ENCODE peak calls at places on chromosome 12, in four cellular contexts. E is upper lobe of right lung, M is AG04450, Y is B cell. P is an unnamed sample.

GRCh38 chr12:80000831-80001230 is 65.9 kb upstream of the PPP1R12A start:
- DNase-seq in E (no peak), Y (no peak), M (no peak), P (no peak)

GRCh38 chr12:93279849-93280412 is 97.8 kb upstream of the NUDT4 start:
- DNase-seq in E (no peak), Y (no peak), M (no peak), P (no peak)

GRCh38 chr12:72493390-72493789 is 221.2 kb downstream of the TRHDE start:
- DNase-seq in Y (no peak), E (no peak), M (no peak), P (no peak)

GRCh38 chr12:47755655-47756562 is 2.8 kb downstream of the RAPGEF3 start:
- DNase-seq in E (no peak), Y (no peak), M (no peak), P (no peak)

GRCh38 chr12:70052931-70053497 is 190.2 kb upstream of the CNOT2 start:
- DNase-seq in M (no peak), Y (no peak), E (no peak), P (no peak)

GRCh38 chr12:67222302-67222701 is 46.9 kb upstream of the CAND1 start:
- DNase-seq in Y (no peak), M (no peak), E (no peak), P (no peak)

GRCh38 chr12:129381717-129382116 is 522.1 kb downstream of the TMEM132D start:
- DNase-seq in Y (no peak), M (no peak), E (no peak), P (no peak)

GRCh38 chr12:3493225-3494049 is 2.4 kb downstream of the PRMT8 start:
- DNase-seq in Y (no peak), M (no peak), E (no peak), P (no peak)

GRCh38 chr12:55972045-55972843 is 1.6 kb upstream of the RAB5B start:
- DNase-seq in M (no peak), E (no peak), Y (no peak), P (no peak)

DNA sequence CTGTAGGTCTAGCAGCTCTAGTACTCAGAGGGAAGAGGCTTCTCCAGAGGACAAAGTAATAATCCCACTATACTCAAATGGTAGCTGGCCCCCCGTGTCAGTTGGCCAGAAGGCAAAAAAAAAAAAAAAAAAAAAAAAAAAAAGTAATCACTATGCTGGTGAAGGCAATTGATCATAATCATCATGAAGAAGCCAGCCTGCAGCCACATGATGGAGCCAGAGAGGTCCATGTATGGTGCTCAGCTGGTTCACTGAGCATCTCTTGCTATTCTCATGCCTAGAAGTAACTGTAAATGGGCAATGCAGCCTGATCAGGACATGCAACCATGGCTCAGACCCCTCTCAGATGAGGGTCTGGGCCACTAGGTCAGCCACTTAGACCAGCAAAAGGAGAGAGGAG is 378.8 kb downstream of the MED13L start:
- DNase-seq in E (no peak), Y (no peak), M (no peak), P (no peak)
- TF ChIP-seq CTCF in E (no peak), Y (no peak), M (no peak), P (no peak)

GRCh38 chr12:34626363-34627157 is 604.3 kb downstream of the ALG10 start:
- DNase-seq in Y (no peak), E (no peak), M (no peak), P (no peak)

GRCh38 chr12:34625116-34625515 is 602.8 kb downstream of the ALG10 start:
- DNase-seq in Y (no peak), M (no peak), E (no peak), P (no peak)
- TF ChIP-seq CTCF in Y (no peak), M (no peak), E (peak), P (no peak)

GRCh38 chr12:49548822-49549648 is 10.2 kb downstream of the KCNH3 start:
- DNase-seq in Y (no peak), M (no peak), E (peak), P (no peak)
- TF ChIP-seq CTCF in Y (peak), M (peak), E (peak), P (no peak)

DNA sequence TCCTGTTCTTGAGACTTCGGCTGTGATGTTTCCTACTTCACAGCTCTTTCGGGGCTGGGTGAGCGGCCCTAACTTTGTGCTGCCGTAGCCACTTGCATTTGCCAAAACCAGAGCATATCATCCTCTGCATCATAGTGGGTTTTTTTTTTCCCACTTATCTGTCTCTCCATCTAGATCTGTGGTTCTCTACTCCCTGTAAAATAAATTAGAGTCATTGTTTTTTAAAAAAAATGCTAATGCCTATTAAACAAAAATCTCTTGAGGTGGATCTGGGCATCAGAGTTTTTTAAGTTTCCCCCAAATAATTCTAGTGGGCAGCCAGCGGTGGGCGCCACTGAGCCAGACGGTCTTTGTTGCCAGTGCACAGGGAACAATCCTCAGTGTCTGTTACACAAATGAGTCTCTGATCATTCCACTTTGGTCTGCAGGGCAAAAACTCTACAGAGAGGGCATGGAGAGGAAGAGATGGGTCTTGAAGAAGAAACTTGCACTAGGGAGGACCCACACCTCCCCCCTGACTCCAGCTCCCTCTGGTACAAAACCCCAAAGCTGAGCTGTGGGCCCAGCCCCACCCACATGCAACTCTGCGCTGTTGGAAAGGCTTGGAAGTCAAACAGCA is 62.4 kb upstream of the BCL2L14 start:
- DNase-seq in M (no peak), Y (no peak), E (no peak), P (no peak)
- TF ChIP-seq CTCF in M (peak), Y (peak), E (peak), P (no peak)

DNA sequence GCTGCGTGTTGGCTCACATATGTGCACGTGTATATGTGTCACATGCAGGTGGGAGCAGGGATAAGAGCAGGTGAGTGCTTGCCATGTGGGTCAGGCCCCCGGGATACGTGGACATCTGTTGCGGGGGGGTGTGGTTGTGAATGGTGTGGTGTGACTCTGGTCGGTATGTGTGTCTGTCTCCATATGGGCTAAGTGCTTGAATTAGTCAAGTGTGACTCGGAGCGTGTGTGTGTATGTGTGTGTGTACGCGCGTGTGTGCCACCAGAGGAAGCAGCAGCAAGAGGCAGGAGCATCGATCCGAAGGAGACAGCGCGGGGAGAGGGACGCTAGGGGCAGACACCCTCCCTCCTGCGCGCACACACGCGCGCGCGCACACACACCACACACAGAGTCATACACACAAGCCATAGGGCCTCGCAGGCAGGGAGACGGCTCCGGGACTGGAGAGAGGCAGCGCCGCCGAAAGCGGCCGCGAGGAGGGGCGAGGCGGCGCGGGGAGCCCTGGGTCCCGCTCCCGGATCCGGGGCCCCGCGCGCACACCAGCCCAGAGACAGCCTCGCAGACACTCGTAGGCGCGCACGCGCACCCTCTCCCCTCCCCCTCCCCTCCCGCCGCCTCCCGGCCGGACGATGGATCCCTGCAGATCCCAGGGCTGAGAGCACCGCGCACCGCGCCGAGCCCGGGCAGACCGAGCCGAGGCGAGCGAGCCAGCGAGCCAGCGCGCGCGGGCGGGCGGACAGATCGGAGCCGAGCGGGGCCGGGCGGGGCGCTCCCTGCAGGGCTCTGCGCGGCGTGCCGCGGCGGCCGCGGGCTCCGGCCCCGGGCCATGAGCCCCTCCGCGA is at the start of gene ASIC1:
- DNase-seq in Y (no peak), M (no peak), E (peak), P (peak)
- TF ChIP-seq CTCF in Y (no peak), M (peak), E (no peak), P (no peak)

GRCh38 chr12:53295070-53295890 is at the start of gene PFDN5:
- DNase-seq in M (peak), E (peak), Y (peak), P (peak)
- TF ChIP-seq CTCF in M (peak), E (peak), Y (no peak), P (no peak)

DNA sequence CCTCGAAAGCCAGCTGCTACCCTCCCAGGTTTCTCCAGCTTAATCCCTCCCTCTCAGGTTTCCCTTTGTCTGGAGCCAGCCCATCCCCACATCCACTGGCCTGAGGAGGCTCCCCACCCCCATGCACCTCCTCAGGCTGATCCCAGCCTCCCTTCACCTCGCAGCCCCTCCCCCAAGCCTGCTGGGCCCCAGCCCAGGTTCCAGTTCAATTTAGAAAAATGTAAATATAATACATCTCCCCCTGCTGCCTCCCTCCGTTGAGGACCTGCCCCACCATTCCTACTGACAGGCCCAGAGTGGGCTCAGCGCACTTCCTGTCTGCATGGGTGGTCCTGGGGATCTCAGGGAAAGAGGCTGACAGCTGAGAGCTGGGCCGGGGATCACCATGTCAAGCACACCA is 155.8 kb downstream of the NTF3 start:
- DNase-seq in M (no peak), Y (no peak), E (no peak), P (no peak)
- TF ChIP-seq CTCF in M (no peak), Y (no peak), E (no peak), P (no peak)

GRCh38 chr12:25970916-25971674 is 12.6 kb downstream of the RASSF8 start:
- DNase-seq in Y (no peak), M (no peak), E (no peak), P (no peak)

GRCh38 chr12:25975179-25975578 is 16.7 kb downstream of the RASSF8 start:
- DNase-seq in M (no peak), Y (no peak), E (no peak), P (no peak)

GRCh38 chr12:25972783-25973182 is 14.3 kb downstream of the RASSF8 start:
- DNase-seq in M (no peak), Y (no peak), E (no peak), P (no peak)

GRCh38 chr12:25970082-25970481 is 11.6 kb downstream of the RASSF8 start:
- DNase-seq in Y (no peak), M (no peak), E (no peak), P (no peak)

DNA sequence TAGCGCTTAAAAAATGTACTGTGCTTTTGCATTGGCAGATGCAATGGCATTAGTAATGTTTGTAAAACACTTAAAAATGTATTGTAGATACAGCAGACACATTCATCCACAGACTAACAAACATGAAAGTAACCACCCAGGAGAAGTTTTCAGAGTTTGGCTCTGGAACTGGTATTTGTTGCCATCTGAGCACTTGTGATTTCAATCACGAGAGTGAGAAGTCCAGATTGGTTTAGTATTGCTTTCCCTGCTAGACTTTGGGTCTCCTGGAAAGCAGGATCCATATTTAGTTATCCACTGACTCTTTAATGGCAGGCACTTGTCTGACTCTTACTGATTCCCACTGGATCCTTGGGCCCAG is 13.2 kb downstream of the RASSF8 start:
- DNase-seq in M (no peak), E (no peak), Y (no peak), P (no peak)
- TF ChIP-seq CTCF in M (no peak), E (no peak), Y (no peak), P (peak)

DNA sequence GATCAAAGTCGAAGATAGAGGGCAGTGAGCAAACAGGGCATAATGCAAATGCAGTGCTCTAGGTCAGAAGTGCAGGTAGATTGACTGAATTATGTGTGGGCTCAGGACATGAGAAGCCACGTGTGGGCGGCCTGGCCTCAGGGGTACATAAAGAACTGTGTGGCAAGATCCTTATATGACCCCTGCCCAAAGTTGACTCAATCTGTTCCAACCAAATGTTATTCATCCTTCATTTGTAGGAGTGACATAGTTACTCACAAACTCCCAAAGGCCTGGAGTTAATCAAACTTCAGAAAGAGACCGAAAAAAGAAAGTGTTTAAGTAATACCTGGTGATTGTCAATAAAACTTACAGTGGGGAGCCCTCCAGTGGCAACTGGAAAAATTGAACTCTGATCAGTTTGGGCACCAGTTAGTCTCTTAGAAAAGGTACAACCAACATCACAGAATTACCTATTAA is 150.4 kb upstream of the FAR2 start:
- DNase-seq in M (peak), E (no peak), Y (no peak), P (peak)
- TF ChIP-seq CTCF in M (peak), E (peak), Y (no peak), P (peak)